ENCODE peak calls at places on chromosomes 3 and 15, in nine cellular contexts. B is omental fat pad, S is AG04450, X is WTC11, G is DND-41, I is NB4, T is GM06990, K is hepatocyte, Z is A549. E is an unnamed sample.

GRCh38 chr3:45773714-45774449 is 22.5 kb downstream of the SLC6A20 start:
- DNase-seq in B (no peak), S (no peak), X (no peak), G (no peak), I (no peak), T (no peak), K (peak), Z (no peak), E (no peak)

GRCh38 chr3:61927332-61927731 is 366.0 kb downstream of the PTPRG start:
- DNase-seq in B (no peak), S (peak), X (no peak), G (peak), I (no peak), T (no peak), K (peak), Z (no peak), E (no peak)

GRCh38 chr3:53122255-53122932 is 7.8 kb downstream of the RFT1 start:
- DNase-seq in B (no peak), S (no peak), X (no peak), G (no peak), I (no peak), T (no peak), K (no peak), Z (no peak), E (no peak)

GRCh38 chr15:97585408-97585807 is 375.1 kb upstream of the ARRDC4 start:
- DNase-seq in B (no peak), S (no peak), X (no peak), G (no peak), I (no peak), T (no peak), K (no peak), Z (no peak), E (no peak)

GRCh38 chr3:196108075-196108743 is 26.3 kb upstream of the TFRC start:
- DNase-seq in B (no peak), S (no peak), X (peak), G (no peak), I (no peak), T (no peak), K (peak), Z (no peak), E (no peak)

GRCh38 chr15:61811952-61812351 is 248.3 kb downstream of the VPS13C start:
- DNase-seq in B (no peak), S (no peak), X (no peak), G (no peak), I (no peak), T (no peak), K (no peak), Z (no peak), E (no peak)

GRCh38 chr15:41958002-41958420 is 14.3 kb downstream of the EHD4 start:
- DNase-seq in B (no peak), S (no peak), X (no peak), G (no peak), I (no peak), T (no peak), K (no peak), Z (no peak), E (no peak)

GRCh38 chr3:143657391-143657790 is 190.9 kb downstream of the SLC9A9 start:
- DNase-seq in B (no peak), S (no peak), X (no peak), G (no peak), I (no peak), T (no peak), K (no peak), Z (no peak), E (no peak)

GRCh38 chr3:74106882-74107281 is 482.1 kb upstream of the PDZRN3 start:
- DNase-seq in B (no peak), S (no peak), X (no peak), G (no peak), I (no peak), T (no peak), K (no peak), Z (no peak), E (no peak)

GRCh38 chr3:197520311-197521276 is 35.2 kb downstream of the BDH1 start:
- DNase-seq in B (no peak), S (no peak), X (peak), G (no peak), I (no peak), T (no peak), K (peak), Z (peak), E (no peak)

GRCh38 chr15:77753238-77753873 is 120.6 kb upstream of the LINGO1 start:
- DNase-seq in B (no peak), S (no peak), X (peak), G (peak), I (peak), T (no peak), K (peak), Z (no peak), E (peak)

GRCh38 chr3:134361162-134361831 is 12.9 kb downstream of the AMOTL2 start:
- DNase-seq in B (no peak), S (no peak), X (no peak), G (no peak), I (no peak), T (no peak), K (no peak), Z (no peak), E (no peak)

GRCh38 chr15:62250978-62251377 is 85.9 kb upstream of the C2CD4B start:
- DNase-seq in B (no peak), S (no peak), X (no peak), G (no peak), I (no peak), T (no peak), K (no peak), Z (no peak), E (no peak)

GRCh38 chr3:187551419-187551818 is 118.8 kb downstream of the SST start:
- DNase-seq in B (no peak), S (no peak), X (no peak), G (no peak), I (no peak), T (no peak), K (no peak), Z (no peak), E (no peak)

GRCh38 chr15:48675436-48675835 is 29.9 kb upstream of the FBN1 start:
- DNase-seq in B (no peak), S (no peak), X (no peak), G (no peak), I (no peak), T (no peak), K (no peak), Z (no peak), E (no peak)

GRCh38 chr3:150495563-150496168 is 50.6 kb downstream of the SERP1 start:
- DNase-seq in B (no peak), S (peak), X (no peak), G (no peak), I (peak), T (peak), K (peak), Z (peak), E (no peak)

DNA sequence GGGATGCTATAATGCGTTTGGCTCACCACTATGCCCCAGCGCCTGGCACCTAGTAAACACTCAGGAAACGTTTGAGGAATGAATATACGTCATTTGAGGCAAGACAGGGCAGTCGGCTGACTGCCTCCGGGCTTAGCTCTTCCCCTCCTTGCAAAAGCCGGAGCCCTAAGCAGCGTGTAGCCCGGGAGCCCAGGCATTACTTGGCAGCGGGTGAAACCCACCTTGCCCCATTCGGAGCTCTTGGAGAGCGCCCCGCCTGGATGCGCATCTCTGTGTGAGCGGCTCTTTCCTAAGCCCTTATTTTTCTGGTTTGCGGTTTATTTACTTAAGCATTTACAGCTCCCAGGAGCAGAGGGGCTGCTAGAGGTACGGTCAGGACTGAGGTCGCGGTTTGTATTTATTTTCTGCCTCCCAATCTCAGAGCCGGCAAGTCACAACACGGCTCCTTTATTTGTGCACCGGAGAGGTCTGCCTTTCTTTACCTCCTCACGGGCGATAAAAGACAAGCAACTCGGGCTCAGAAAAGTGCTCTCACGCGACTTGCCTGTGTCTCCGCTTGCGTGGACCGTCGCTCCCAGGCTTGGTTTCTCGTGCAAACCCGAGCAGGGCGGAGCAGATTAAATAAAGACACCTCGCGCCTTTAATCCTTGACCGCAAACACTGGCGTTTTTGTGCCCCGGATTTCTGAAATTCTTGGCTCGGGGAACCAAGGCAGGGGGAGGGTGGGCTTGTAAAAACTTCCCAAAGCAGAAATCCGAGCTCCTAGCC is 724 bp upstream of the ITPR1 start:
- DNase-seq in B (no peak), S (no peak), X (peak), G (peak), I (peak), T (no peak), K (peak), Z (peak), E (peak)
- TF ChIP-seq CTCF in B (no peak), S (peak), X (no peak), G (peak), I (peak), T (peak), K (no peak), Z (no peak), E (no peak)

DNA sequence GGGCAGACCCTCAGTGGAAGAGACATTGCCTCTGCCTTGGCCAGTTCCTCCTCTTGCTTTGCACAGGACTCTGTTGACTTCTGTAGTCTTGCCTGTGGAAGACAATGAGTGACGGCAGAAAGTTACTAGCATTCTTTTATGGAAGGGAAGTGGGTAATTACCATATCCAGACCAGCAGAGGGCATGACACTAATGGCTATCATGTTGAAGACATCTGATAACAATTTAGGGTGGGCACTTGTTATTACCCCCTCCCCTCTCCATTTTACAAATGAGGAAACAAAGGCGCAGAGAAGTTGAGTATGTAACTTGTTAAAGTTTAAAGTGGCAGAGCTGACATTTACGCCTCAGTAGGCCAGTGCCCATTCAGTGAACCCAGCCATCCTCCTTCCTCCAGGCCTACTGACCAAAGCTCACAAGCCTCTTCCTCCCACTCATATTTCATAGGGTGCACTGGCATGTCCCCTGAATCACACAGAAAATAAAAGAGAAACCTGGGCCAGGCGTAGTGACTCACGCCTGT is 48.2 kb upstream of the FMN1 start:
- DNase-seq in B (no peak), S (no peak), X (no peak), G (no peak), I (peak), T (no peak), K (no peak), Z (no peak), E (no peak)
- TF ChIP-seq CTCF in B (no peak), S (peak), X (peak), G (peak), I (peak), T (peak), K (peak), Z (peak), E (peak)

GRCh38 chr3:13885704-13886010 is 5.8 kb upstream of the WNT7A start:
- DNase-seq in B (no peak), S (no peak), X (no peak), G (no peak), I (no peak), T (no peak), K (no peak), Z (no peak), E (peak)
- TF ChIP-seq CTCF in B (no peak), S (no peak), X (no peak), G (no peak), I (no peak), T (no peak), K (no peak), Z (no peak), E (peak)

DNA sequence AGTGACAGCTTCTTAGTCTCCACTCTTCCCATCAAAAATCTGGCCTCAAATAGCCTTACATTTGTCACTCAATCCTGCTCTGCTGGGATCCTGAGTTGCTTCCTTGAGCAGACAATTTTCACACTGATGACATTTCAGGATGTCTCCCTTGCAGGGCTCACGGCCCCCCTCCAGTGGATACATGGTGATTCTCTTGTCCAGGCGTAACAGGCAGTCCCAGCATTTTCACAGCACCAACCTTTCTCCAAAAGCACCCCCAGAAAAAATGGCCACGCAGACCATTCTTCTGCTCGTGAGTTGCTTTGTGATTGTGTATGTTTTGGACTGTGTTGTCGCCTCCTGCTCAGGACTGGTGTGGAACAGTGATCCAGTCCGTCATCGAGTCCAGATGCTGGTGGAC is 47.4 kb upstream of the WNT7A start:
- DNase-seq in B (no peak), S (no peak), X (peak), G (no peak), I (peak), T (no peak), K (no peak), Z (no peak), E (no peak)
- TF ChIP-seq CTCF in B (no peak), S (peak), X (no peak), G (peak), I (peak), T (peak), K (no peak), Z (no peak), E (no peak)

GRCh38 chr3:127687228-127687737 is 14.5 kb downstream of the ABTB1 start:
- DNase-seq in B (no peak), S (no peak), X (no peak), G (no peak), I (no peak), T (no peak), K (no peak), Z (no peak), E (no peak)
- TF ChIP-seq CTCF in B (no peak), S (no peak), X (no peak), G (no peak), I (no peak), T (no peak), K (no peak), Z (no peak), E (no peak)

GRCh38 chr3:112736802-112737566 is 96.0 kb upstream of the CCDC80 start:
- DNase-seq in B (no peak), S (no peak), X (no peak), G (no peak), I (no peak), T (no peak), K (no peak), Z (no peak), E (no peak)

GRCh38 chr3:112738366-112738765 is 97.4 kb upstream of the CCDC80 start:
- DNase-seq in B (no peak), S (no peak), X (no peak), G (no peak), I (no peak), T (no peak), K (no peak), Z (no peak), E (no peak)

GRCh38 chr3:112740800-112741199 is 99.9 kb upstream of the CCDC80 start:
- DNase-seq in B (no peak), S (no peak), X (no peak), G (no peak), I (no peak), T (no peak), K (no peak), Z (no peak), E (no peak)

GRCh38 chr3:112741956-112742355 is 101.0 kb upstream of the CCDC80 start:
- DNase-seq in B (no peak), S (no peak), X (no peak), G (no peak), I (no peak), T (no peak), K (no peak), Z (no peak), E (no peak)

GRCh38 chr3:112739252-112739945 is 98.5 kb upstream of the CCDC80 start:
- DNase-seq in B (no peak), S (no peak), X (no peak), G (no peak), I (no peak), T (no peak), K (no peak), Z (no peak), E (no peak)
- TF ChIP-seq CTCF in B (no peak), S (peak), X (no peak), G (no peak), I (no peak), T (no peak), K (no peak), Z (no peak), E (no peak)

GRCh38 chr3:141049681-141050080 is 1.5 kb upstream of the SPSB4 start:
- DNase-seq in B (no peak), S (no peak), X (peak), G (peak), I (peak), T (no peak), K (no peak), Z (peak), E (no peak)
- TF ChIP-seq CTCF in B (no peak), S (no peak), X (peak), G (peak), I (peak), T (no peak), K (no peak), Z (no peak), E (no peak)

GRCh38 chr3:129629011-129629410 is 22.5 kb upstream of the PLXND1 start:
- DNase-seq in B (no peak), S (no peak), X (no peak), G (no peak), I (no peak), T (no peak), K (no peak), Z (no peak), E (no peak)

GRCh38 chr3:129627350-129628168 is 21.1 kb upstream of the PLXND1 start:
- DNase-seq in B (no peak), S (no peak), X (peak), G (peak), I (peak), T (peak), K (peak), Z (peak), E (peak)

GRCh38 chr3:129628169-129628522 is 21.7 kb upstream of the PLXND1 start:
- DNase-seq in B (no peak), S (no peak), X (no peak), G (no peak), I (no peak), T (no peak), K (no peak), Z (no peak), E (no peak)

GRCh38 chr3:129625071-129625874 is 18.8 kb upstream of the PLXND1 start:
- DNase-seq in B (no peak), S (no peak), X (peak), G (no peak), I (peak), T (no peak), K (no peak), Z (peak), E (no peak)

DNA sequence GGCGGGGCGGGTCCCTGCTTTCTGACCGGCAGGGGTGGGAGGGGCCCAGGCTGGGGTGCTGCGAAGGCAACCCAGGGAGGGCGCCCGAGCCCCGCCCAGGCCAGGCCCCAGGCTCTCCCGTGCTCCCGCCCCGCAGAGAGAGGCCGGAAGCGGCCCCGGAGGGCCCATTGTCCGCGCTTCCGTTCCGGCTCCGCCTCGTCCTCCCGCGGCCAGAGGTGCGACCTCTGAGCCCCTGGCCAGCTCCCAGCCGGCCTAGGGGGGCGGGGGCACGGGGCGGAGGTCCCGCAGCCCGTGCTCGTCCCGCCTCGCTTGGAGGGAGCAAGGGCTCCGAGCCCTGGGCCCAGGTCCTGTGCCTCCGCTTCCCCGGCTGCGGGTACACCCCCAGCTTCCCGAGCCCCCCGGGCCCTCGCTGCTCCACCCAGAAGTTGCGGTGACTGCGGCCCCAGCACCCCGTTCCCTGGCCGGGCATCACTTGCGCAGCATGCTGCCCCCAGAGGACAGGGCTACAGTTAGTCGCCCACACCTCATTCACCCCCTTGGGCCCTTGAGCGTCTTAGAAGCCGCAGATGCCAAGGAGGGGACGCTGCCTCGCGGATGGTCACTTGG is 20.4 kb upstream of the PLXND1 start:
- DNase-seq in B (no peak), S (no peak), X (peak), G (no peak), I (peak), T (peak), K (peak), Z (peak), E (no peak)
- TF ChIP-seq CTCF in B (no peak), S (no peak), X (no peak), G (no peak), I (no peak), T (no peak), K (no peak), Z (no peak), E (no peak)

E was measured in mesothelial cell of epicardium.